ENCODE peak calls at places on chromosomes 4 and X, in seven cellular contexts. Y is CD8-positive, alpha-beta memory T cell; U is activated CD8-positive, alpha-beta memory T cell treated with anti-CD3 and anti-CD28 coated beads for 48 hours; L is activated T-helper 1 cell treated with anti-CD3 and anti-CD28 coated beads, Interleukin-12 subunit alpha, Interleukin-12 subunit beta, Interleukin-2, Interleukin-4 antibody, amounts not matched to agents 30 ng/mL and 10 ng/mL and 1 ng/mL, durations not matched to agents 14 hours and 24 hours and 36 hours; P is tibial nerve; D is NCI-H2029 treated with DMSO at 0.1 percent for 48 hours; I is right atrium auricular region. Z is an unnamed sample.

GRCh38 chrX:139156356-139156755 is 374.2 kb upstream of the F9 start:
- DNase-seq in P (no peak), I (no peak), Y (no peak), U (no peak), D (no peak), L (no peak), Z (no peak)

GRCh38 chr4:150098214-150098613 is 20.0 kb downstream of the DCLK2 start:
- DNase-seq in Y (no peak), D (no peak), P (no peak), L (no peak), I (no peak), U (no peak), Z (no peak)

GRCh38 chr4:32858971-32859370 is 2138.8 kb downstream of the PCDH7 start:
- DNase-seq in Y (no peak), L (no peak), I (no peak), P (no peak), D (no peak), U (no peak), Z (no peak)

GRCh38 chr4:52711271-52711670 is 40.0 kb downstream of the ERVMER34-1 start:
- DNase-seq in L (no peak), U (no peak), Y (no peak), D (no peak), I (no peak), P (no peak), Z (no peak)

GRCh38 chr4:176125063-176125462 is 59.4 kb downstream of the WDR17 start:
- DNase-seq in I (no peak), L (no peak), U (no peak), D (no peak), Y (no peak), P (no peak), Z (no peak)

GRCh38 chrX:136639506-136640176 is 8.3 kb upstream of the CD40LG start:
- DNase-seq in P (no peak), D (no peak), L (no peak), Y (no peak), U (no peak), I (no peak), Z (no peak)

GRCh38 chrX:24561121-24561520 is 86.0 kb downstream of the PCYT1B start:
- DNase-seq in P (no peak), I (no peak), Y (no peak), U (no peak), D (no peak), L (no peak), Z (no peak)

GRCh38 chr4:80026080-80026479 is 46.9 kb downstream of the ANTXR2 start:
- DNase-seq in U (no peak), Y (no peak), D (no peak), L (no peak), P (no peak), I (no peak), Z (no peak)

GRCh38 chr4:38856524-38857337 is at the start of gene TLR6:
- DNase-seq in U (no peak), D (peak), Y (peak), P (no peak), I (no peak), L (peak), Z (no peak)

GRCh38 chr4:184096561-184097239 is 121.0 kb downstream of the ENPP6 start:
- DNase-seq in L (no peak), P (no peak), Y (no peak), I (no peak), U (no peak), D (no peak), Z (no peak)

GRCh38 chr4:25484243-25484721 is 107.2 kb downstream of the ANAPC4 start:
- DNase-seq in L (no peak), Y (no peak), D (no peak), P (no peak), U (no peak), I (no peak), Z (no peak)

GRCh38 chr4:108030332-108030731 is 40.6 kb downstream of the HADH start:
- DNase-seq in D (no peak), I (no peak), U (no peak), P (peak), Y (peak), L (peak), Z (no peak)

GRCh38 chr4:23085249-23085568 is 392.5 kb downstream of the GBA3 start:
- DNase-seq in I (no peak), L (no peak), D (no peak), P (no peak), U (no peak), Y (no peak), Z (no peak)

Z was measured in mesenteric fat pad.